ENCODE peak calls at places on chromosomes 13 and 19, in eight cellular contexts. One of them, this sample, is unnamed.

GRCh38 chr13:109802936-109803335 is 16.6 kb upstream of the IRS2 start:
- DNase-seq in NCI-H526: no peak
- DNase-seq in left ventricle myocardium superior: no peak
- DNase-seq in NCI-H146: no peak
- DNase-seq in vagina: no peak
- DNase-seq in DMS 273 treated with DMSO at 0.1 percent for 48 hours: no peak
- DNase-seq in fibroblast of lung: no peak
- DNase-seq in colonic mucosa: no peak
- DNase-seq in this sample: no peak

GRCh38 chr19:19049406-19049805 is 14.4 kb upstream of the SLC25A42 start:
- DNase-seq in NCI-H526: no peak
- DNase-seq in left ventricle myocardium superior: no peak
- DNase-seq in NCI-H146: no peak
- DNase-seq in vagina: no peak
- DNase-seq in DMS 273 treated with DMSO at 0.1 percent for 48 hours: no peak
- DNase-seq in fibroblast of lung: no peak
- DNase-seq in colonic mucosa: no peak
- DNase-seq in this sample: no peak

GRCh38 chr19:44848036-44848804 is 2.1 kb downstream of the NECTIN2 start:
- DNase-seq in NCI-H526: no peak
- DNase-seq in left ventricle myocardium superior: no peak
- DNase-seq in NCI-H146: no peak
- DNase-seq in vagina: no peak
- DNase-seq in DMS 273 treated with DMSO at 0.1 percent for 48 hours: no peak
- DNase-seq in fibroblast of lung: peak; percentile 57
- DNase-seq in colonic mucosa: peak; percentile 25
- DNase-seq in this sample: no peak

GRCh38 chr19:56832352-56832928 is 8.1 kb downstream of the PEG3 start:
- DNase-seq in NCI-H526: no peak
- DNase-seq in left ventricle myocardium superior: no peak
- DNase-seq in NCI-H146: no peak
- DNase-seq in vagina: no peak
- DNase-seq in DMS 273 treated with DMSO at 0.1 percent for 48 hours: no peak
- DNase-seq in fibroblast of lung: no peak
- DNase-seq in colonic mucosa: no peak
- DNase-seq in this sample: no peak

GRCh38 chr13:44540761-44541434 is 35.2 kb downstream of the TSC22D1 start:
- DNase-seq in NCI-H526: no peak
- DNase-seq in left ventricle myocardium superior: no peak
- DNase-seq in NCI-H146: no peak
- DNase-seq in vagina: no peak
- DNase-seq in DMS 273 treated with DMSO at 0.1 percent for 48 hours: no peak
- DNase-seq in fibroblast of lung: no peak
- DNase-seq in colonic mucosa: no peak
- DNase-seq in this sample: no peak

GRCh38 chr13:32629313-32629712 is 43.1 kb downstream of the PDS5B start:
- DNase-seq in NCI-H526: no peak
- DNase-seq in left ventricle myocardium superior: no peak
- DNase-seq in NCI-H146: no peak
- DNase-seq in vagina: no peak
- DNase-seq in DMS 273 treated with DMSO at 0.1 percent for 48 hours: no peak
- DNase-seq in fibroblast of lung: peak; percentile 67
- DNase-seq in colonic mucosa: no peak
- DNase-seq in this sample: no peak

GRCh38 chr13:29523199-29523931 is 72.1 kb downstream of the SLC7A1 start:
- DNase-seq in NCI-H526: no peak
- DNase-seq in left ventricle myocardium superior: peak; percentile 67
- DNase-seq in NCI-H146: no peak
- DNase-seq in vagina: no peak
- DNase-seq in DMS 273 treated with DMSO at 0.1 percent for 48 hours: no peak
- DNase-seq in fibroblast of lung: peak; percentile 72
- DNase-seq in colonic mucosa: no peak
- DNase-seq in this sample: no peak

GRCh38 chr13:24063281-24063851 is 97.2 kb upstream of the SPATA13 start:
- DNase-seq in NCI-H526: no peak
- DNase-seq in left ventricle myocardium superior: no peak
- DNase-seq in NCI-H146: no peak
- DNase-seq in vagina: no peak
- DNase-seq in DMS 273 treated with DMSO at 0.1 percent for 48 hours: no peak
- DNase-seq in fibroblast of lung: peak; percentile 48
- DNase-seq in colonic mucosa: no peak
- DNase-seq in this sample: no peak

GRCh38 chr19:28437390-28438346 is 775.3 kb downstream of the UQCRFS1 start:
- DNase-seq in NCI-H526: no peak
- DNase-seq in left ventricle myocardium superior: no peak
- DNase-seq in NCI-H146: no peak
- DNase-seq in vagina: no peak
- DNase-seq in DMS 273 treated with DMSO at 0.1 percent for 48 hours: no peak
- DNase-seq in fibroblast of lung: no peak
- DNase-seq in colonic mucosa: peak; percentile 35
- DNase-seq in this sample: no peak

GRCh38 chr13:113839536-113840204 is 24.2 kb downstream of the GAS6 start:
- DNase-seq in NCI-H526: no peak
- DNase-seq in left ventricle myocardium superior: peak; percentile 79
- DNase-seq in NCI-H146: no peak
- DNase-seq in vagina: no peak
- DNase-seq in DMS 273 treated with DMSO at 0.1 percent for 48 hours: no peak
- DNase-seq in fibroblast of lung: no peak
- DNase-seq in colonic mucosa: peak; percentile 76
- DNase-seq in this sample: no peak

GRCh38 chr19:3479819-3480215 is 508 bp downstream of the SMIM24 start:
- DNase-seq in NCI-H526: no peak
- DNase-seq in left ventricle myocardium superior: no peak
- DNase-seq in NCI-H146: peak; percentile 48
- DNase-seq in vagina: no peak
- DNase-seq in DMS 273 treated with DMSO at 0.1 percent for 48 hours: no peak
- DNase-seq in fibroblast of lung: no peak
- DNase-seq in colonic mucosa: peak; percentile 55
- DNase-seq in this sample: no peak

GRCh38 chr19:12772323-12772722 is 3.0 kb downstream of the HOOK2 start:
- DNase-seq in NCI-H526: no peak
- DNase-seq in left ventricle myocardium superior: peak; percentile 72
- DNase-seq in NCI-H146: no peak
- DNase-seq in vagina: no peak
- DNase-seq in DMS 273 treated with DMSO at 0.1 percent for 48 hours: no peak
- DNase-seq in fibroblast of lung: no peak
- DNase-seq in colonic mucosa: no peak
- DNase-seq in this sample: no peak

GRCh38 chr19:37914908-37915307 is 7.9 kb downstream of the SIPA1L3 start:
- DNase-seq in NCI-H526: peak; percentile 50
- DNase-seq in left ventricle myocardium superior: no peak
- DNase-seq in NCI-H146: no peak
- DNase-seq in vagina: no peak
- DNase-seq in DMS 273 treated with DMSO at 0.1 percent for 48 hours: no peak
- DNase-seq in fibroblast of lung: no peak
- DNase-seq in colonic mucosa: no peak
- DNase-seq in this sample: no peak

GRCh38 chr19:38270587-38271167 is 6.3 kb downstream of the SPINT2 start:
- DNase-seq in NCI-H526: no peak
- DNase-seq in left ventricle myocardium superior: no peak
- DNase-seq in NCI-H146: peak; percentile 93
- DNase-seq in vagina: no peak
- DNase-seq in DMS 273 treated with DMSO at 0.1 percent for 48 hours: no peak
- DNase-seq in fibroblast of lung: peak; percentile 54
- DNase-seq in colonic mucosa: no peak
- DNase-seq in this sample: no peak

GRCh38 chr19:13079542-13079986 is 23.1 kb downstream of the LYL1 start:
- DNase-seq in NCI-H526: no peak
- DNase-seq in left ventricle myocardium superior: peak; percentile 76
- DNase-seq in NCI-H146: no peak
- DNase-seq in vagina: no peak
- DNase-seq in DMS 273 treated with DMSO at 0.1 percent for 48 hours: no peak
- DNase-seq in fibroblast of lung: peak; percentile 63
- DNase-seq in colonic mucosa: peak; percentile 84
- DNase-seq in this sample: no peak

GRCh38 chr13:37326319-37326718 is 220.9 kb upstream of the CSNK1A1L start:
- DNase-seq in NCI-H526: no peak
- DNase-seq in left ventricle myocardium superior: no peak
- DNase-seq in NCI-H146: no peak
- DNase-seq in vagina: no peak
- DNase-seq in DMS 273 treated with DMSO at 0.1 percent for 48 hours: no peak
- DNase-seq in fibroblast of lung: no peak
- DNase-seq in colonic mucosa: no peak
- DNase-seq in this sample: no peak

GRCh38 chr13:113845055-113845454 is 18.8 kb downstream of the GAS6 start:
- DNase-seq in NCI-H526: no peak
- DNase-seq in left ventricle myocardium superior: no peak
- DNase-seq in NCI-H146: no peak
- DNase-seq in vagina: no peak
- DNase-seq in DMS 273 treated with DMSO at 0.1 percent for 48 hours: no peak
- DNase-seq in fibroblast of lung: no peak
- DNase-seq in colonic mucosa: no peak
- DNase-seq in this sample: no peak

GRCh38 chr13:96075953-96076543 is 13.9 kb upstream of the HS6ST3 start:
- DNase-seq in NCI-H526: no peak
- DNase-seq in left ventricle myocardium superior: no peak
- DNase-seq in NCI-H146: no peak
- DNase-seq in vagina: no peak
- DNase-seq in DMS 273 treated with DMSO at 0.1 percent for 48 hours: no peak
- DNase-seq in fibroblast of lung: no peak
- DNase-seq in colonic mucosa: no peak
- DNase-seq in this sample: no peak

GRCh38 chr13:110533771-110534670 is 27.5 kb downstream of the RAB20 start:
- DNase-seq in NCI-H526: no peak
- DNase-seq in left ventricle myocardium superior: no peak
- DNase-seq in NCI-H146: no peak
- DNase-seq in vagina: no peak
- DNase-seq in DMS 273 treated with DMSO at 0.1 percent for 48 hours: no peak
- DNase-seq in fibroblast of lung: no peak
- DNase-seq in colonic mucosa: no peak
- DNase-seq in this sample: no peak

GRCh38 chr13:46804391-46804815 is 7.4 kb upstream of the ESD start:
- DNase-seq in NCI-H526: no peak
- DNase-seq in left ventricle myocardium superior: no peak
- DNase-seq in NCI-H146: no peak
- DNase-seq in vagina: no peak
- DNase-seq in DMS 273 treated with DMSO at 0.1 percent for 48 hours: no peak
- DNase-seq in fibroblast of lung: peak; percentile 98
- DNase-seq in colonic mucosa: no peak
- DNase-seq in this sample: no peak

GRCh38 chr13:26760835-26761582 is 423 bp upstream of the GPR12 start:
- DNase-seq in NCI-H526: peak; percentile 28
- DNase-seq in left ventricle myocardium superior: no peak
- DNase-seq in NCI-H146: peak; percentile 65
- DNase-seq in vagina: no peak
- DNase-seq in DMS 273 treated with DMSO at 0.1 percent for 48 hours: no peak
- DNase-seq in fibroblast of lung: peak; percentile 2
- DNase-seq in colonic mucosa: no peak
- DNase-seq in this sample: no peak

GRCh38 chr19:3699741-3700241 is 477 bp downstream of the PIP5K1C start:
- DNase-seq in NCI-H526: no peak
- DNase-seq in left ventricle myocardium superior: peak; percentile 40
- DNase-seq in NCI-H146: no peak
- DNase-seq in vagina: no peak
- DNase-seq in DMS 273 treated with DMSO at 0.1 percent for 48 hours: no peak
- DNase-seq in fibroblast of lung: no peak
- DNase-seq in colonic mucosa: no peak
- DNase-seq in this sample: no peak

GRCh38 chr19:3407556-3408516 is 41.5 kb downstream of the NFIC start:
- DNase-seq in NCI-H526: no peak
- DNase-seq in left ventricle myocardium superior: peak; percentile 74
- DNase-seq in NCI-H146: no peak
- DNase-seq in vagina: no peak
- DNase-seq in DMS 273 treated with DMSO at 0.1 percent for 48 hours: no peak
- DNase-seq in fibroblast of lung: peak; percentile 54
- DNase-seq in colonic mucosa: no peak
- DNase-seq in this sample: peak; percentile 55

GRCh38 chr19:49570138-49570856 is 10.1 kb downstream of the NOSIP start:
- DNase-seq in NCI-H526: peak; percentile 73
- DNase-seq in left ventricle myocardium superior: peak; percentile 44
- DNase-seq in NCI-H146: peak; percentile 85
- DNase-seq in vagina: no peak
- DNase-seq in DMS 273 treated with DMSO at 0.1 percent for 48 hours: peak; percentile 81
- DNase-seq in fibroblast of lung: peak; percentile 71
- DNase-seq in colonic mucosa: peak; percentile 85
- DNase-seq in this sample: peak; percentile 91

This sample was measured in NCI-H446.